ENCODE peak calls at places on chromosomes 2 and 18, in nine cellular contexts. One of them, this sample, is unnamed.

GRCh38 chr18:79851489-79851888 is 53.8 kb downstream of the KCNG2 start:
- DNase-seq in A549: no peak
- DNase-seq in cardiac muscle cell: no peak
- DNase-seq in foreskin fibroblast: no peak
- DNase-seq in fibroblast of lung: no peak
- DNase-seq in AG09309: no peak
- DNase-seq in GM13977: no peak
- DNase-seq in OCI-LY7: no peak
- DNase-seq in right lobe of liver: no peak
- DNase-seq in this sample: no peak

GRCh38 chr2:73418343-73418742 is 32.7 kb downstream of the ALMS1 start:
- DNase-seq in A549: no peak
- DNase-seq in cardiac muscle cell: peak
- DNase-seq in foreskin fibroblast: peak
- DNase-seq in fibroblast of lung: peak
- DNase-seq in AG09309: peak
- DNase-seq in GM13977: no peak
- DNase-seq in OCI-LY7: no peak
- DNase-seq in right lobe of liver: peak
- DNase-seq in this sample: no peak

GRCh38 chr2:149225446-149225845 is 104.9 kb upstream of the LYPD6 start:
- DNase-seq in A549: no peak
- DNase-seq in cardiac muscle cell: no peak
- DNase-seq in foreskin fibroblast: no peak
- DNase-seq in fibroblast of lung: no peak
- DNase-seq in AG09309: no peak
- DNase-seq in GM13977: no peak
- DNase-seq in OCI-LY7: no peak
- DNase-seq in right lobe of liver: no peak
- DNase-seq in this sample: no peak

GRCh38 chr18:31498450-31499156 is 626 bp downstream of the DSG2 start:
- DNase-seq in A549: no peak
- DNase-seq in cardiac muscle cell: no peak
- DNase-seq in foreskin fibroblast: no peak
- DNase-seq in fibroblast of lung: no peak
- DNase-seq in AG09309: no peak
- DNase-seq in GM13977: peak
- DNase-seq in OCI-LY7: no peak
- DNase-seq in right lobe of liver: peak
- DNase-seq in this sample: no peak

GRCh38 chr2:164388511-164388910 is 232.8 kb downstream of the GRB14 start:
- DNase-seq in A549: peak
- DNase-seq in cardiac muscle cell: peak
- DNase-seq in foreskin fibroblast: no peak
- DNase-seq in fibroblast of lung: peak
- DNase-seq in AG09309: peak
- DNase-seq in GM13977: no peak
- DNase-seq in OCI-LY7: no peak
- DNase-seq in right lobe of liver: no peak
- DNase-seq in this sample: no peak

GRCh38 chr2:232321156-232321816 is 57.3 kb upstream of the ALPP start:
- DNase-seq in A549: no peak
- DNase-seq in cardiac muscle cell: no peak
- DNase-seq in foreskin fibroblast: no peak
- DNase-seq in fibroblast of lung: no peak
- DNase-seq in AG09309: no peak
- DNase-seq in GM13977: no peak
- DNase-seq in OCI-LY7: no peak
- DNase-seq in right lobe of liver: no peak
- DNase-seq in this sample: no peak

GRCh38 chr2:192828947-192829346 is 634.2 kb upstream of the TMEFF2 start:
- DNase-seq in A549: no peak
- DNase-seq in cardiac muscle cell: no peak
- DNase-seq in foreskin fibroblast: no peak
- DNase-seq in fibroblast of lung: no peak
- DNase-seq in AG09309: no peak
- DNase-seq in GM13977: no peak
- DNase-seq in OCI-LY7: no peak
- DNase-seq in right lobe of liver: no peak
- DNase-seq in this sample: no peak

GRCh38 chr2:149595069-149595963 is 7.7 kb upstream of the MMADHC start:
- DNase-seq in A549: no peak
- DNase-seq in cardiac muscle cell: no peak
- DNase-seq in foreskin fibroblast: no peak
- DNase-seq in fibroblast of lung: peak
- DNase-seq in AG09309: no peak
- DNase-seq in GM13977: no peak
- DNase-seq in OCI-LY7: no peak
- DNase-seq in right lobe of liver: no peak
- DNase-seq in this sample: no peak

GRCh38 chr18:56873441-56874140 is 222.4 kb downstream of the WDR7 start:
- DNase-seq in A549: no peak
- DNase-seq in cardiac muscle cell: peak
- DNase-seq in foreskin fibroblast: no peak
- DNase-seq in fibroblast of lung: peak
- DNase-seq in AG09309: no peak
- DNase-seq in GM13977: no peak
- DNase-seq in OCI-LY7: peak
- DNase-seq in right lobe of liver: no peak
- DNase-seq in this sample: no peak

GRCh38 chr18:54147439-54147838 is 77.0 kb downstream of the MBD2 start:
- DNase-seq in A549: no peak
- DNase-seq in cardiac muscle cell: no peak
- DNase-seq in foreskin fibroblast: no peak
- DNase-seq in fibroblast of lung: peak
- DNase-seq in AG09309: no peak
- DNase-seq in GM13977: peak
- DNase-seq in OCI-LY7: no peak
- DNase-seq in right lobe of liver: no peak
- DNase-seq in this sample: no peak

GRCh38 chr18:54551590-54551989 is 39.5 kb upstream of the DYNAP start:
- DNase-seq in A549: no peak
- DNase-seq in cardiac muscle cell: no peak
- DNase-seq in foreskin fibroblast: no peak
- DNase-seq in fibroblast of lung: no peak
- DNase-seq in AG09309: no peak
- DNase-seq in GM13977: no peak
- DNase-seq in OCI-LY7: peak
- DNase-seq in right lobe of liver: no peak
- DNase-seq in this sample: no peak

GRCh38 chr2:230913812-230914211 is 11.2 kb downstream of the GPR55 start:
- DNase-seq in A549: no peak
- DNase-seq in cardiac muscle cell: no peak
- DNase-seq in foreskin fibroblast: no peak
- DNase-seq in fibroblast of lung: no peak
- DNase-seq in AG09309: no peak
- DNase-seq in GM13977: no peak
- DNase-seq in OCI-LY7: no peak
- DNase-seq in right lobe of liver: no peak
- DNase-seq in this sample: peak

DNA sequence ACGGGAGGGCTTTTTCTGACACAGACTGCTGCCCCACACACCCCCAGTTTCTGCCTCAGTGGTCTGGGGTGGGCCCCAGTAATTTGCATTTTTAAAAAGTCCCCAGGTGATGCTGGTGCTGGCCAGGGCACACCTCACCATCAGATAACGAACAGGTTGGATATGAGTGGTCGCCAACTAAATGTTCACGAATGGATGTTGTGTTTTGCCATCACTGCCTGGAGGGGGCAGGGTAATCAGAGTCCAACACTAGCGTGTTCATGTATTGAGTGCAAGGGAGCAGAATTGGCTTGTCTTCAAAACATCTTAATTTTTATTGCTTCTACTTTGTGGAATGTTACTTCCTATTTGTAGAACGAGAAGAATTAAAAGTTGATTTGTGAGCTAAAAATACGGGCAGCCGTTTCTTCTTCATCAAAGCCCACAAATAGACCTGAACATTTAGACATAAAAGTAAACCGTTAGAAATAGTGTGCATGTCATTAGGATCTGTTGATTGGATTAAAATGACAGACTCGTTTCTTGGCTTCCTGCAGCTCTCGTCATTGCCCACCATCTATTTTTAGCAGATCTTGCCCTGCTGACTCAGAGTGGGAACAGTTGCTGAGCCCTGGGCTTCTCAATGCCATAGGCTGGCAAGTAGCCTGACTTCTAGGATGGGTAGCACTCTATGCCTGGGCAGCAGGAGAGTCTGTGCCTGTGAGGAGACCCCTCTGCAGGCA is 45.2 kb downstream of the NCK2 start:
- DNase-seq in A549: no peak
- DNase-seq in cardiac muscle cell: no peak
- DNase-seq in foreskin fibroblast: peak
- DNase-seq in fibroblast of lung: peak
- DNase-seq in AG09309: no peak
- DNase-seq in GM13977: peak
- DNase-seq in OCI-LY7: peak
- DNase-seq in right lobe of liver: no peak
- DNase-seq in this sample: peak
- TF ChIP-seq CTCF in A549: no peak
- TF ChIP-seq CTCF in cardiac muscle cell: no peak
- TF ChIP-seq CTCF in foreskin fibroblast: peak
- TF ChIP-seq CTCF in fibroblast of lung: no peak
- TF ChIP-seq CTCF in AG09309: peak
- TF ChIP-seq CTCF in GM13977: peak
- TF ChIP-seq CTCF in OCI-LY7: peak
- TF ChIP-seq CTCF in right lobe of liver: peak
- TF ChIP-seq CTCF in this sample: peak

DNA sequence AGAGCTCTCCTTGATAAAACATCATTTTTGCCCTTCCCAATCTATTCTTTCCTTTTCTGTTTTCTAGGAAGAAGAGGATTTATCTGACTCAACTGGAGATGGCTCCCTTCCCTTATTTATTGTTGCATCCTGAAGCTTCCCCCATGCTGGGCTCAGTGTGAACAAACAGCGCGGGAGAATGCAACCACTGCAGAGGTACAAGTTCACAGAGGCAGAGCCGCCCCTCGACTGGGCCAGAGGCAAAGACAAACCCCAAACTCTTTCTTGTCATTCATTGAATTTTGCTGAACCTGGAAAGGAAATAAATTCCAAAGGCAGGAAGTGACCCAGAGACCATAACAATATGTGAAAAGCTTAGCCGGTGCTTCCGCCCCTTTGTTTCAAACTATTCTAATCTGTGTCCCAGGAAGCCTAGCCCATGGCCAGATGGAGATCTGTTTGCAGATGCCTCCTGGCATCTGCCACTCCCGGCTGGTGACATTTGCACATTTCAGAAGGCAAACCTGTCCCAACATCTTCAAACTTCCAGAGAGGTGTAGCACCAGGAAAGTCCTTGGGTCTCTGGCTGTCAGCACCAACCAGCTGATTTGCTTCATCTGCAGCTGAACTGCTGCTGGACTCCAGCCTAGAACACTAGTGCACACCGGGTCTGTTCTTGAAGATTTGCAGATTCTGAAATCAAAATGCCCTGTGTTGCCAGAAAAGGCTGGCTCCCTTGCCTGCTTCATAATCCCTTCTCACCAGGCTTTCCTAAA is 79.4 kb upstream of the MAP4K3 start:
- DNase-seq in A549: no peak
- DNase-seq in cardiac muscle cell: no peak
- DNase-seq in foreskin fibroblast: no peak
- DNase-seq in fibroblast of lung: peak
- DNase-seq in AG09309: no peak
- DNase-seq in GM13977: no peak
- DNase-seq in OCI-LY7: no peak
- DNase-seq in right lobe of liver: peak
- DNase-seq in this sample: no peak
- TF ChIP-seq CTCF in A549: peak
- TF ChIP-seq CTCF in cardiac muscle cell: peak
- TF ChIP-seq CTCF in foreskin fibroblast: no peak
- TF ChIP-seq CTCF in fibroblast of lung: no peak
- TF ChIP-seq CTCF in AG09309: no peak
- TF ChIP-seq CTCF in GM13977: no peak
- TF ChIP-seq CTCF in OCI-LY7: no peak
- TF ChIP-seq CTCF in right lobe of liver: peak
- TF ChIP-seq CTCF in this sample: no peak

GRCh38 chr2:154437104-154437503 is 261.4 kb upstream of the KCNJ3 start:
- DNase-seq in A549: no peak
- DNase-seq in cardiac muscle cell: no peak
- DNase-seq in foreskin fibroblast: no peak
- DNase-seq in fibroblast of lung: no peak
- DNase-seq in AG09309: no peak
- DNase-seq in GM13977: no peak
- DNase-seq in OCI-LY7: no peak
- DNase-seq in right lobe of liver: no peak
- DNase-seq in this sample: no peak

GRCh38 chr2:154443919-154444318 is 254.6 kb upstream of the KCNJ3 start:
- DNase-seq in A549: no peak
- DNase-seq in cardiac muscle cell: no peak
- DNase-seq in foreskin fibroblast: no peak
- DNase-seq in fibroblast of lung: no peak
- DNase-seq in AG09309: no peak
- DNase-seq in GM13977: no peak
- DNase-seq in OCI-LY7: no peak
- DNase-seq in right lobe of liver: no peak
- DNase-seq in this sample: no peak

DNA sequence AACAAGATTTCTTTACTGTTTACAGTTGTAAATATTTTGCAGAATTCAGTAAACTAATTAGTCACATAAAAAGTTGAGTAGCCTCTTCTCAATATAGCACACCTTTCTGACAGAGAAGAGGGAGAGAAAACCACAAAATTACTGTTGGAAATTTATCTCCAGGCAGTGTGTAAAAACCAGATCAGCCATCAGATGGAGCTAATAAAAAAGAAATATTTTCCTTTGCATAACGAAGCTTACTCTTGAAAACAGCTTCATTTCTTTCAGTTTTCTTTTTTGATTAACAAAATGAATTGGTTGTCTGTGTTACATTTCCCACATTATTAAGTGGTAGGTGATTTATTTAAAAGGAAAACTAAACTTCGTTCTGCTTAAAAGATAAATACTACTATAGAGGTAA is 259.3 kb upstream of the KCNJ3 start:
- DNase-seq in A549: no peak
- DNase-seq in cardiac muscle cell: no peak
- DNase-seq in foreskin fibroblast: no peak
- DNase-seq in fibroblast of lung: no peak
- DNase-seq in AG09309: no peak
- DNase-seq in GM13977: no peak
- DNase-seq in OCI-LY7: no peak
- DNase-seq in right lobe of liver: no peak
- DNase-seq in this sample: no peak
- TF ChIP-seq CTCF in A549: peak
- TF ChIP-seq CTCF in cardiac muscle cell: no peak
- TF ChIP-seq CTCF in foreskin fibroblast: no peak
- TF ChIP-seq CTCF in fibroblast of lung: no peak
- TF ChIP-seq CTCF in AG09309: no peak
- TF ChIP-seq CTCF in GM13977: no peak
- TF ChIP-seq CTCF in OCI-LY7: peak
- TF ChIP-seq CTCF in right lobe of liver: peak
- TF ChIP-seq CTCF in this sample: no peak

DNA sequence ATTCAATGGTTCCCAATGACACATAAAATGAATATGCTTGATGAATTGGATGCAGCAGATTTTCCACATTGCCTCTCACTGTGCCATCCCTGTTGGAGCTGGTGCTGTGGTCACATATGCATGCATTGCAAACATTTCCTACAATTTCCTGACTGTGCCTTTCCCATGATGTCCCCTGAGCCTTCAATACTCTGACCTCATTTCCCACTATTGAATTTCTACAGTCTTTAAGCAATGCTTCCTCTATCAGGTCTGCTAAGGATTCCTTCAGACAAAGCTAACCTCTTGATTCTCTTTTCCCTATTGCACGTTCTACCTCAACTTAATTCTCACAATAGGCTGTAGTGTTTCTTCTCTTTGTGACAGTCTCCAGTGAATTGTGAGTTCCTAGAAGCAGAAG is 342.5 kb upstream of the CRIM1 start:
- DNase-seq in A549: no peak
- DNase-seq in cardiac muscle cell: no peak
- DNase-seq in foreskin fibroblast: no peak
- DNase-seq in fibroblast of lung: no peak
- DNase-seq in AG09309: no peak
- DNase-seq in GM13977: no peak
- DNase-seq in OCI-LY7: no peak
- DNase-seq in right lobe of liver: no peak
- DNase-seq in this sample: no peak
- TF ChIP-seq CTCF in A549: no peak
- TF ChIP-seq CTCF in cardiac muscle cell: no peak
- TF ChIP-seq CTCF in foreskin fibroblast: no peak
- TF ChIP-seq CTCF in fibroblast of lung: no peak
- TF ChIP-seq CTCF in AG09309: no peak
- TF ChIP-seq CTCF in GM13977: no peak
- TF ChIP-seq CTCF in OCI-LY7: no peak
- TF ChIP-seq CTCF in right lobe of liver: no peak
- TF ChIP-seq CTCF in this sample: no peak

This sample was measured in CD14-positive monocyte.